ENCODE peak calls at places on chromosomes 13 and 19, in seven cellular contexts. K is HuH-7.5; I is stimulated activated CD8-positive, alpha-beta memory T cell treated with anti-CD3 and anti-CD28 coated beads, Interleukin-7, amount 100 ng/mL, for 1 hour; G is RPMI7951; H is Karpas-422; M is AG09319; Y is Right ventricle myocardium superior. T is an unnamed sample.

GRCh38 chr19:18128044-18128443 is 24.9 kb upstream of the PIK3R2 start:
- DNase-seq in Y (no peak), I (no peak), M (no peak), K (no peak), H (no peak), G (peak), T (peak)

GRCh38 chr19:38989066-38989605 is 13.6 kb upstream of the FBXO17 start:
- DNase-seq in G (peak), K (no peak), Y (no peak), M (no peak), H (no peak), I (no peak), T (no peak)

GRCh38 chr19:18999896-19000620 is 33.3 kb downstream of the SUGP2 start:
- DNase-seq in H (no peak), M (no peak), I (no peak), Y (peak), G (no peak), K (peak), T (no peak)

GRCh38 chr19:1026189-1027019 is at the start of gene CNN2:
- DNase-seq in M (no peak), K (peak), Y (peak), I (peak), G (peak), H (peak), T (peak)

GRCh38 chr19:6767357-6768235 is at the start of gene SH2D3A:
- DNase-seq in H (peak), G (peak), M (no peak), I (peak), K (no peak), Y (peak), T (peak)

GRCh38 chr19:1811472-1811894 is 593 bp downstream of the ATP8B3 start:
- DNase-seq in M (no peak), H (no peak), I (peak), Y (peak), K (peak), G (peak), T (peak)

GRCh38 chr19:16938211-16938610 is 49.4 kb downstream of the F2RL3 start:
- DNase-seq in M (no peak), H (no peak), G (no peak), Y (no peak), I (no peak), K (no peak), T (no peak)

GRCh38 chr13:38785047-38785446 is 98.2 kb downstream of the FREM2 start:
- DNase-seq in M (no peak), K (no peak), Y (no peak), I (no peak), H (no peak), G (no peak), T (no peak)

GRCh38 chr19:7152568-7152967 is 83.1 kb downstream of the ZNF557 start:
- DNase-seq in M (no peak), G (peak), H (no peak), I (no peak), Y (no peak), K (no peak), T (no peak)

GRCh38 chr19:7226749-7227148 is 67.5 kb downstream of the INSR start:
- DNase-seq in I (no peak), G (no peak), K (no peak), M (no peak), Y (no peak), H (no peak), T (no peak)

GRCh38 chr13:113836917-113837553 is 26.8 kb downstream of the GAS6 start:
- DNase-seq in Y (peak), H (no peak), I (no peak), G (peak), M (peak), K (no peak), T (no peak)

GRCh38 chr13:47250141-47250540 is 353.3 kb upstream of the HTR2A start:
- DNase-seq in K (no peak), H (no peak), G (peak), Y (no peak), I (no peak), M (no peak), T (no peak)

GRCh38 chr13:100753391-100753790 is 78.8 kb upstream of the TMTC4 start:
- DNase-seq in K (no peak), H (no peak), G (no peak), M (no peak), Y (no peak), I (no peak), T (no peak)

GRCh38 chr19:15564534-15565168 is 50.4 kb upstream of the CYP4F8 start:
- DNase-seq in M (no peak), K (no peak), I (no peak), G (no peak), H (no peak), Y (no peak), T (no peak)

GRCh38 chr13:100887729-100888151 is 213.1 kb upstream of the TMTC4 start:
- DNase-seq in Y (no peak), I (no peak), G (peak), M (peak), K (no peak), H (no peak), T (no peak)

GRCh38 chr13:46866150-46866549 is 30.7 kb downstream of the HTR2A start:
- DNase-seq in G (peak), I (no peak), H (peak), M (peak), Y (peak), K (peak), T (peak)

GRCh38 chr13:34654682-34655081 is 287.4 kb upstream of the NBEA start:
- DNase-seq in K (no peak), H (no peak), Y (no peak), M (no peak), I (no peak), G (no peak), T (no peak)

GRCh38 chr13:70183041-70183440 is 74.8 kb upstream of the KLHL1 start:
- DNase-seq in H (no peak), K (no peak), M (no peak), G (no peak), Y (no peak), I (no peak), T (no peak)

GRCh38 chr19:55418185-55418584 is 10.6 kb upstream of the UBE2S start:
- DNase-seq in K (peak), Y (no peak), I (peak), M (peak), G (peak), H (peak), T (peak)

GRCh38 chr19:55247621-55248099 is 11.2 kb downstream of the PPP6R1 start:
- DNase-seq in I (no peak), G (peak), H (no peak), K (no peak), Y (peak), M (peak), T (peak)

GRCh38 chr19:38734426-38735256 is 9.6 kb downstream of the CAPN12 start:
- DNase-seq in M (no peak), H (peak), Y (peak), I (no peak), G (peak), K (no peak), T (peak)

GRCh38 chr19:12756150-12756883 is 4.7 kb downstream of the BEST2 start:
- DNase-seq in I (no peak), K (no peak), M (no peak), H (no peak), G (no peak), Y (no peak), T (peak)

GRCh38 chr13:30234763-30235162 is 72.6 kb downstream of the KATNAL1 start:
- DNase-seq in M (no peak), Y (no peak), K (no peak), H (no peak), I (no peak), G (peak), T (no peak)

GRCh38 chr13:113874579-113875428 is 10.9 kb upstream of the GAS6 start:
- DNase-seq in M (no peak), G (no peak), I (no peak), H (no peak), K (no peak), Y (no peak), T (peak)

GRCh38 chr19:17950310-17951150 is 16.4 kb upstream of the KCNN1 start:
- DNase-seq in M (no peak), H (no peak), I (no peak), G (no peak), Y (no peak), K (no peak), T (no peak)

GRCh38 chr19:8459520-8460260 is 14.9 kb downstream of the HNRNPM start:
- DNase-seq in M (no peak), G (no peak), I (no peak), K (no peak), Y (no peak), H (no peak), T (no peak)

GRCh38 chr19:10317857-10318462 is 2.1 kb upstream of the FDX2 start:
- DNase-seq in G (no peak), K (no peak), Y (no peak), M (no peak), I (no peak), H (no peak), T (no peak)

GRCh38 chr19:35353635-35354034 is 4.6 kb upstream of the FFAR3 start:
- DNase-seq in K (no peak), Y (no peak), M (no peak), H (peak), G (no peak), I (no peak), T (peak)

GRCh38 chr19:42071247-42071646 is 1.2 kb upstream of the GRIK5 start:
- DNase-seq in K (no peak), H (no peak), Y (no peak), G (no peak), M (no peak), I (no peak), T (no peak)

GRCh38 chr13:20258208-20258962 is 26.3 kb upstream of the GJB6 start:
- DNase-seq in G (no peak), I (no peak), M (no peak), H (no peak), K (no peak), Y (no peak), T (no peak)

GRCh38 chr19:16542894-16543498 is 759 bp upstream of the CHERP start:
- DNase-seq in K (no peak), M (no peak), H (peak), G (peak), Y (no peak), I (no peak), T (no peak)

GRCh38 chr19:1767464-1767933 is 14.2 kb downstream of the ONECUT3 start:
- DNase-seq in I (peak), K (peak), H (peak), Y (peak), G (no peak), M (no peak), T (peak)

GRCh38 chr19:19276386-19276785 is 3.3 kb upstream of the TM6SF2 start:
- DNase-seq in H (no peak), Y (no peak), G (no peak), M (no peak), I (no peak), K (no peak), T (no peak)

GRCh38 chr19:5090780-5091575 is 122.1 kb downstream of the KDM4B start:
- DNase-seq in K (no peak), I (no peak), H (no peak), M (no peak), Y (peak), G (no peak), T (peak)